ENCODE peak calls at places on chromosomes 6 and 20, in four cellular contexts. T, U, S and L are unnamed samples.

GRCh38 chr20:12371955-12372354 is 454.3 kb downstream of the BTBD3 start:
- DNase-seq in T (no peak), U (no peak), S (no peak), L (no peak)

GRCh38 chr6:130063806-130064205 is 45.4 kb downstream of the L3MBTL3 start:
- DNase-seq in T (no peak), U (no peak), S (no peak), L (no peak)

GRCh38 chr20:61886721-61887658 is 178.7 kb downstream of the TAF4 start:
- DNase-seq in T (peak; percentile 35), U (peak; percentile 34), S (peak; percentile 10), L (no peak)

GRCh38 chr6:122673345-122673961 is 63.2 kb downstream of the PKIB start:
- DNase-seq in T (no peak), U (no peak), S (no peak), L (no peak)

GRCh38 chr6:170173416-170173990 is 117.4 kb downstream of the DLL1 start:
- DNase-seq in T (no peak), U (peak; percentile 6), S (no peak), L (no peak)

GRCh38 chr20:38242848-38243449 is 17.6 kb downstream of the KIAA1755 start:
- DNase-seq in T (no peak), U (no peak), S (no peak), L (no peak)

GRCh38 chr6:33317418-33317667 is 201 bp downstream of the ZBTB22 start:
- DNase-seq in T (no peak), U (no peak), S (no peak), L (no peak)

GRCh38 chr6:25027221-25027916 is 91.6 kb upstream of the RIPOR2 start:
- DNase-seq in T (no peak), U (no peak), S (peak; percentile 63), L (no peak)

GRCh38 chr6:14934844-14935243 is 311.0 kb upstream of the JARID2 start:
- DNase-seq in T (no peak), U (no peak), S (no peak), L (no peak)

GRCh38 chr20:35716330-35716729 is 17.1 kb downstream of the ROMO1 start:
- DNase-seq in T (no peak), U (no peak), S (no peak), L (no peak)

GRCh38 chr6:82363368-82364086 is at the start of gene TPBG:
- DNase-seq in T (peak; percentile 82), U (peak; percentile 46), S (no peak), L (no peak)

GRCh38 chr20:57210054-57210910 is 56.2 kb downstream of the BMP7 start:
- DNase-seq in T (no peak), U (peak; percentile 48), S (no peak), L (no peak)

GRCh38 chr6:41334482-41335023 is 855 bp upstream of the NCR2 start:
- DNase-seq in T (no peak), U (no peak), S (no peak), L (no peak)

GRCh38 chr20:4225778-4226177 is 210.4 kb upstream of the RNF24 start:
- DNase-seq in T (peak; percentile 98), U (no peak), S (no peak), L (no peak)

GRCh38 chr20:62496525-62497218 is 20.9 kb upstream of the GATA5 start:
- DNase-seq in T (no peak), U (no peak), S (no peak), L (no peak)

GRCh38 chr6:24489881-24490280 is 503 bp upstream of the GPLD1 start:
- DNase-seq in T (peak; percentile 28), U (peak; percentile 45), S (no peak), L (no peak)

GRCh38 chr20:33947709-33948295 is 45.9 kb upstream of the RALY start:
- DNase-seq in T (peak; percentile 27), U (peak; percentile 14), S (peak; percentile 1), L (no peak)

GRCh38 chr20:63943007-63943807 is 13.0 kb downstream of the UCKL1 start:
- DNase-seq in T (no peak), U (no peak), S (no peak), L (no peak)

GRCh38 chr6:166488701-166489100 is 97.8 kb downstream of the RAMACL start:
- DNase-seq in T (no peak), U (no peak), S (no peak), L (no peak)

DNA sequence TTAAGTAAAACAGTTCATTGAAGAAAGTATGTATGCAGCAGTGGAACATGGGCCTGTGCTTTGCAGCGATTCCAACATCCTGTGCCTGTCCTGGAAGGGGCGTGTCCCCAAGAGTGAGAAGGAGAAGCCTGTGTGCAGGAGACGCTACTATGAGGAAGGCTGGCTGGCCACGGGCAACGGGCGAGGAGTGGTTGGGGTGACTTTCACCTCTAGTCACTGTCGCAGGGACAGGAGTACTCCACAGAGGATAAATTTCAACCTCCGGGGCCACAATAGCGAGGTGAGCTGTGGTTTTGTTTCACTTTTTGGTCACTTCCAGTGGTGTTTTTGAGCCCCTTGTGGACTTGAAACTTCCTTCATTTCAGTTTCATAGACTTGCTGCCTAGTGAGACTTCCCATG is 1.7 kb downstream of the TULP4 start:
- DNase-seq in T (no peak), U (no peak), S (no peak), L (no peak)
- H3K27ac ChIP-seq in T (no peak overlapping the region), U (no peak overlapping the region), S (no peak overlapping the region), L (no peak overlapping the region)

DNA sequence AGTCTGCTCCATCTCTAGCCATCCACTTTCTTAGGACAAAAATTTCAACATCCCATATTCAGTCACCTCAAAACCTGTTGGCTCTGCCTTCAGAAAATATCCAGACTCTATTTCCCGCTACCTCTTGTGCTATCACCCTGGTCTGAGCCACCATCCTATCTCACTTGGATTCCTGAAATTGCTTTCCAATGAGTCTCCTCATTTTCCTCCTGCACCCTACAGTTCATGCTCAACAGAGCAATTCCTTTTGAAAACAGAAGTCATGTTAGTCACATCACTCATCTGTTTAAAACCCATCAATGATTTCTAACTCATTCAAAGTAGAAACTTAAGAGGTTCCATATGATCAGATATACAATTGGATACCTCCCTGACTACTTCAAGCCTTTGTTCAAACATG is 229.9 kb downstream of the ADGRG6 start:
- DNase-seq in T (no peak), U (no peak), S (no peak), L (no peak)
- H3K27ac ChIP-seq in T (no peak overlapping the region), U (no peak overlapping the region), S (no peak overlapping the region), L (no peak overlapping the region)

DNA sequence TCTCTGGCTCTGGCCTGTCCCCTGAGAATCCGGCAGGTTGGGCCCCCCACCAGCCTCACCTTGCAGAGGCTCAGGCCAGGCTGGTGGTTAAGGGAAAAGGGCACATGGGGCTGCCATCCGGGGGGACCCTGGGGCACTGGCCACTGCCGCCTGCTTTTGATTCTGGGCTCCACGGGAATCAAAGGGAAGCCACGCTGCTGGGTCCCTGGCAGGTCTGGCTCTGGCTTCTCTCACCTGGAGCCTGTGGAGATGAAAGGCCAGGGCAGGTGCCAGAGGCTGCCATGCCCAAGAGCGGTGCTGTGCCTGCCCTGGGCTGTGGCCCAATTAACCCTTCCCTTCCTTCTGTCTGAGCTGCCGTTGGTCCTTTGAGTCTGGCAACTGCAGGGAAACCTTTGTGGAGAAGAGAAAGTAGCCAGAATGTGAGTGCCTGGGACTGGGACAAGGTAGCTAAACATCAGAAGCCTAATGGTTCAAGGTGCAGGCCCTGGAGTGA is 9.4 kb upstream of the CDH22 start:
- DNase-seq in T (no peak), U (no peak), S (no peak), L (no peak)
- H3K27ac ChIP-seq in T (no peak overlapping the region), U (peak overlapping the region; percentile 53), S (no peak overlapping the region), L (no peak overlapping the region)

GRCh38 chr6:65819152-65819551 is 112.1 kb upstream of the EYS start:
- DNase-seq in T (no peak), U (no peak), S (no peak), L (no peak)
- H3K27ac ChIP-seq in T (no peak overlapping the region), U (no peak overlapping the region), S (no peak overlapping the region), L (no peak overlapping the region)

GRCh38 chr20:53714524-53714923 is 120.9 kb upstream of the ZNF217 start:
- DNase-seq in T (no peak), U (no peak), S (no peak), L (no peak)

GRCh38 chr20:53716385-53716784 is 122.7 kb upstream of the ZNF217 start:
- DNase-seq in T (no peak), U (no peak), S (no peak), L (no peak)

GRCh38 chr20:53718142-53718481 is 124.5 kb upstream of the ZNF217 start:
- DNase-seq in T (no peak), U (no peak), S (no peak), L (no peak)

GRCh38 chr20:53722515-53723036 is 128.9 kb upstream of the ZNF217 start:
- DNase-seq in T (no peak), U (no peak), S (no peak), L (no peak)

GRCh38 chr20:53718622-53719021 is 125.0 kb upstream of the ZNF217 start:
- DNase-seq in T (no peak), U (no peak), S (no peak), L (no peak)
- H3K27ac ChIP-seq in T (no peak overlapping the region), U (no peak overlapping the region), S (no peak overlapping the region), L (no peak overlapping the region)

GRCh38 chr6:44152533-44152932 is 6.1 kb upstream of the CAPN11 start:
- DNase-seq in T (no peak), U (no peak), S (no peak), L (no peak)

GRCh38 chr6:44157152-44157521 is 1.5 kb upstream of the CAPN11 start:
- DNase-seq in T (no peak), U (no peak), S (no peak), L (no peak)

GRCh38 chr6:44158770-44159228 is at the start of gene CAPN11:
- DNase-seq in T (no peak), U (no peak), S (no peak), L (no peak)

GRCh38 chr6:44154067-44154466 is 4.6 kb upstream of the CAPN11 start:
- DNase-seq in T (no peak), U (no peak), S (no peak), L (no peak)

DNA sequence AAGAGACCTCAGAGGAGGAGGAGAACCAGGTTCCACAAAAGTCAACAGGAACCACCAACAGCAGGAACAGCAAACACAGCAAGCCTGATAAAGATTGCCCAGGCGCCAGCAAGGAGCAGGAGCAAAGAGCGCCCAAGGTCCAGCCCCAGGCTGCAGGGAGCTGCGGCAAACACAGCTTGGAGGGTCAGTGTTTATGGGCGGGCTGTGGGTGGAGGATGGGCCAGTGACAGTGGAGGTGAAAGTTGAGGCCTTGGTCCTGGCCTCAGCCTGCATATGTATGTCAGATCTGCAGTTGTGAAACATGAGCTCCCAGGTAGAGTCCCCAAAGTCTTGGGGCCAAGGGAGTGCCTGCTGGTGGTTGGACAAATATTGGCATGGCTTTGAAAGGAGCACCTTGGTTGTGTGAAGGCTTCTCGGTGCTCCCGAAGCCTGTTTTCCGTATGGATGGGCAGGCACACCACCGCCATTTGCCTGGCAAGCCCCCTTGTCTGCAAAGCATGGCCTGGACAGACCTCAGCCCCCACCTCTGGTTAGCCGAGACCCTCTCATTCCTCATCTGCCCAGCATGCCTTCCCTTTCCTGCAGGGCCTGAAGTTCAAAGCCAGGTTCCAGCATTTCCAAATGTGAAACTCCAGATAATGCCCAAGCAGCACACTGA is 2.0 kb upstream of the CAPN11 start:
- DNase-seq in T (no peak), U (peak; percentile 64), S (no peak), L (no peak)
- H3K27ac ChIP-seq in T (no peak overlapping the region), U (peak overlapping the region; percentile 44), S (no peak overlapping the region), L (no peak overlapping the region)

GRCh38 chr6:139942333-139942732 is 567.9 kb upstream of the CITED2 start:
- DNase-seq in T (no peak), U (no peak), S (no peak), L (no peak)
- H3K27ac ChIP-seq in T (peak overlapping the region; percentile 58), U (no peak overlapping the region), S (no peak overlapping the region), L (no peak overlapping the region)

DNA sequence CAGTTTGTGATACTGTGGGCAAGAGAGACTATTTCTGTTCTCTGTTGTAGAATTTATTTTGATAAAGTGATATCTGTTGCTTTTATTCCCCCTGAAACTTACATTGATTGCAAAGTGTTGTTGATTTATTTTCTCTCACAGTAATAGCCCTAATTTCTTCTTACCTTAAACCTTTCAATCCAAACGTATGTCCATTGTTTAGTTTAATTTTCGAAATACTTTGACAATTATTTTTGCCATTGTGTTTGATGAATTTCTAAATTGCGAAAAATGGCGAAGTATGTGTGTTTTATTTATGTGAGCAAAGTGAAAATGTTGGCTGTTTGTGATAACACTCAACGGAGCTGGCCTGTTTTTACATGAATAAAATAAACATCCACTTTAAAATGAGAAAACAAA is 381 bp upstream of the ZSCAN26 start:
- DNase-seq in T (no peak), U (no peak), S (no peak), L (no peak)
- H3K27ac ChIP-seq in T (peak overlapping the region; percentile 95), U (peak overlapping the region; percentile 74), S (peak overlapping the region; percentile 77), L (peak overlapping the region; percentile 76)